ENCODE peak calls at places on chromosome 6, in four cellular contexts. G is stimulated activated CD4-positive, alpha-beta T cell treated with anti-CD3 and anti-CD28 coated beads, Interleukin-2, amount 100 ng/mL, for 24 hours; O is amygdala; H is mucosa of gallbladder. Y is an unnamed sample.

GRCh38 chr6:129890701-129891100 is 29.6 kb upstream of the TMEM244 start:
- DNase-seq in G (no peak), O (no peak), H (no peak), Y (no peak)

GRCh38 chr6:25388776-25389175 is 109.6 kb downstream of the CARMIL1 start:
- DNase-seq in G (no peak), O (no peak), H (no peak), Y (no peak)

GRCh38 chr6:157139054-157139708 is 184.1 kb downstream of the TMEM242 start:
- DNase-seq in G (no peak), O (no peak), H (no peak), Y (no peak)

GRCh38 chr6:69865126-69865525 is 1.2 kb upstream of the COL19A1 start:
- DNase-seq in G (no peak), O (no peak), H (no peak), Y (no peak)

GRCh38 chr6:3612341-3613041 is 139.0 kb downstream of the PXDC1 start:
- DNase-seq in G (no peak), O (no peak), H (no peak), Y (no peak)

GRCh38 chr6:144134737-144135136 is 15.6 kb upstream of the STX11 start:
- DNase-seq in G (no peak), O (no peak), H (no peak), Y (no peak)

GRCh38 chr6:26330835-26331808 is 33.9 kb upstream of the BTN3A2 start:
- DNase-seq in G (peak; percentile 67), O (no peak), H (no peak), Y (peak; percentile 51)

GRCh38 chr6:51854347-51854746 is 233.1 kb downstream of the PKHD1 start:
- DNase-seq in G (no peak), O (no peak), H (no peak), Y (no peak)

GRCh38 chr6:149153100-149153499 is 164.4 kb upstream of the TAB2 start:
- DNase-seq in G (no peak), O (no peak), H (no peak), Y (no peak)

GRCh38 chr6:149264629-149265028 is 52.9 kb upstream of the TAB2 start:
- DNase-seq in G (peak; percentile 16), O (no peak), H (no peak), Y (peak; percentile 28)

GRCh38 chr6:110414669-110415296 is 592 bp downstream of the DDO start:
- DNase-seq in G (no peak), O (no peak), H (no peak), Y (no peak)

GRCh38 chr6:119280080-119280479 is 69.5 kb downstream of the MAN1A1 start:
- DNase-seq in G (no peak), O (no peak), H (no peak), Y (no peak)

GRCh38 chr6:75727206-75727605 is 21.8 kb upstream of the MYO6 start:
- DNase-seq in G (no peak), O (no peak), H (no peak), Y (no peak)

GRCh38 chr6:40139447-40139846 is 205.2 kb upstream of the MOCS1 start:
- DNase-seq in G (no peak), O (no peak), H (no peak), Y (no peak)

GRCh38 chr6:43768983-43769525 is 957 bp upstream of the VEGFA start:
- DNase-seq in G (no peak), O (no peak), H (peak; percentile 54), Y (no peak)

GRCh38 chr6:110653381-110653780 is 161.9 kb downstream of the CDK19 start:
- DNase-seq in G (no peak), O (no peak), H (no peak), Y (no peak)

GRCh38 chr6:90186637-90187361 is 109.8 kb downstream of the BACH2 start:
- DNase-seq in G (no peak), O (no peak), H (no peak), Y (no peak)

GRCh38 chr6:132190097-132190814 is 211.0 kb downstream of the MOXD1 start:
- DNase-seq in G (no peak), O (no peak), H (no peak), Y (no peak)

GRCh38 chr6:53898026-53898795 is 103.4 kb downstream of the LRRC1 start:
- DNase-seq in G (no peak), O (no peak), H (no peak), Y (no peak)

GRCh38 chr6:154448448-154449096 is 61.9 kb downstream of the CNKSR3 start:
- DNase-seq in G (no peak), O (no peak), H (peak; percentile 50), Y (no peak)

GRCh38 chr6:71965404-71965803 is 79.1 kb downstream of the RIMS1 start:
- DNase-seq in G (no peak), O (no peak), H (no peak), Y (no peak)

GRCh38 chr6:97049254-97050004 is 124.9 kb downstream of the KLHL32 start:
- DNase-seq in G (no peak), O (no peak), H (no peak), Y (peak; percentile 49)

GRCh38 chr6:41488392-41489129 is 57.6 kb upstream of the FOXP4 start:
- DNase-seq in G (no peak), O (no peak), H (no peak), Y (no peak)

GRCh38 chr6:140480852-140481251 is 1106.4 kb upstream of the CITED2 start:
- DNase-seq in G (no peak), O (no peak), H (no peak), Y (no peak)

GRCh38 chr6:7138921-7139358 is 31.2 kb downstream of the RREB1 start:
- DNase-seq in G (no peak), O (no peak), H (peak; percentile 67), Y (no peak)

GRCh38 chr6:91132461-91132860 is 545.6 kb upstream of the MAP3K7 start:
- DNase-seq in G (no peak), O (no peak), H (no peak), Y (no peak)